ENCODE peak calls at places on chromosome 14, in eight cellular contexts. S is cardiac muscle cell, V is thoracic aorta, W is mucosa of descending colon, E is heart right ventricle, M is AG04449, A is esophagus squamous epithelium, Z is SK-N-SH. U is an unnamed sample.

GRCh38 chr14:36773136-36773540 is 111.5 kb downstream of the PAX9 start:
- DNase-seq in S (no peak), V (no peak), W (no peak), E (no peak), M (no peak), A (no peak), Z (no peak), U (no peak)

GRCh38 chr14:96095581-96096476 is 56.7 kb downstream of the C14orf132 start:
- DNase-seq in S (peak), V (no peak), W (peak), E (no peak), M (no peak), A (no peak), Z (peak), U (no peak)

GRCh38 chr14:94110552-94111181 is at the start of gene IFI27:
- DNase-seq in S (peak), V (no peak), W (peak), E (no peak), M (no peak), A (no peak), Z (no peak), U (no peak)

GRCh38 chr14:45811155-45811554 is 558.2 kb upstream of the MIS18BP1 start:
- DNase-seq in S (no peak), V (no peak), W (no peak), E (no peak), M (no peak), A (no peak), Z (no peak), U (no peak)

GRCh38 chr14:23435540-23436326 is at the start of gene MYH7:
- DNase-seq in S (no peak), V (no peak), W (no peak), E (peak), M (no peak), A (no peak), Z (no peak), U (peak)

GRCh38 chr14:58739674-58740073 is 101.9 kb downstream of the DACT1 start:
- DNase-seq in S (no peak), V (no peak), W (no peak), E (no peak), M (no peak), A (no peak), Z (no peak), U (no peak)

GRCh38 chr14:65281991-65282908 is 130.3 kb upstream of the FUT8 start:
- DNase-seq in S (peak), V (no peak), W (no peak), E (no peak), M (peak), A (no peak), Z (no peak), U (peak)

GRCh38 chr14:77111021-77111420 is 13.0 kb downstream of the CIPC start:
- DNase-seq in S (peak), V (no peak), W (no peak), E (no peak), M (no peak), A (no peak), Z (no peak), U (peak)

GRCh38 chr14:68793734-68794129 is 865 bp upstream of the ZFP36L1 start:
- DNase-seq in S (no peak), V (no peak), W (no peak), E (no peak), M (no peak), A (no peak), Z (no peak), U (no peak)

GRCh38 chr14:79997509-79998210 is 213.6 kb downstream of the DIO2 start:
- DNase-seq in S (no peak), V (no peak), W (no peak), E (no peak), M (no peak), A (no peak), Z (no peak), U (no peak)

GRCh38 chr14:61355892-61356325 is 34.5 kb downstream of the PRKCH start:
- DNase-seq in S (peak), V (no peak), W (no peak), E (peak), M (no peak), A (no peak), Z (no peak), U (peak)

DNA sequence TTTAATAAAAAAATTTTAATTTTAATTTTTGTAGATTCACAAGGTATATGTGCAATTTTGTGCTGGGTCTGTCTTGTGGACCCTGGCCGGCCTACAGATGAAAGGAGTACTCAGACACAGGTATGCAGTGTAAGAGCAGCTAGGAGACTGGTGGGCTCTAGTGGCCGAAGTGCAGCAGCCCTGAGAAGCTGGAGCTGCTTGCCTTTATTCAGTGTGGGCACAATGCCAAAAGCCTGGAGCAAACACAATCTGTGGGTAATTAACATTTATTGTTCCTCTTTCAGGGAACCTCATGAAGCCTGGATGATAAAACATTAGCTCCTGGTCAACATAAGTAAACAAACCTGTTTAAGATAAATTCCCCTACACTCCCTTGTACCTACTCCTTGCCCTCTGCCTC is 135.7 kb upstream of the SEL1L start:
- DNase-seq in S (no peak), V (no peak), W (peak), E (no peak), M (no peak), A (no peak), Z (no peak), U (no peak)
- TF ChIP-seq CTCF in S (no peak), V (no peak), W (no peak), E (no peak), M (no peak), A (no peak), Z (no peak), U (no peak)

GRCh38 chr14:52146504-52146903 is 77.6 kb upstream of the NID2 start:
- DNase-seq in S (no peak), V (no peak), W (no peak), E (no peak), M (no peak), A (no peak), Z (no peak), U (no peak)
- TF ChIP-seq CTCF in S (peak), V (no peak), W (no peak), E (peak), M (no peak), A (no peak), Z (peak), U (no peak)

DNA sequence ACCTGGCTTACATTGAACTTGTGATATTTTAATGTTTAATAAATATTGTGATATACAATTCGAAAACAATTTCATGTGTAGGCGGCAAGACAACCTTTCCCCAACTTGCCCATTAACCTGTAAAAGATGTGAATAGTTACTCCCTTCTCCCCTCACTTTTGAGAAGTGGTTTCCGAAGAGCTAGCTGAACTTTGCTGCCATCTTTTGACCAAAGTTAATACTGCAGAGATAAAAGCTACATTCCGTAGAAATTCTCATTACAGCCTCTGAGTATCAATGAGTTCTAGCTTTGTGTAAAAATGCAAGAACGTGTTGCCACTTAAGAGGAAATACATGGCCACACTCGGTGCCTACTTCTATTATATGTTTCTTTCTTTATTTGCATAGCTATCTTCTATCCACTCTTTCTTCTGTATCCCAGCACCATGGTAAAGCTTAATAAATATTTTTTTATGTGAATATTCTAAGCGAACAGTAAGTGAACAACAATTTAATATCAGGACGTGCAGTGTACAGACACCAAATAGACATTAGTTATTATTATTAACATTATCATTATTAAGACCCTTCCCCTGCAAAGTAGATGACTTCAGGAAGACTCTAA is 105.1 kb upstream of the TMEM260 start:
- DNase-seq in S (peak), V (no peak), W (peak), E (no peak), M (no peak), A (no peak), Z (peak), U (peak)
- TF ChIP-seq CTCF in S (peak), V (peak), W (peak), E (peak), M (peak), A (peak), Z (peak), U (peak)

GRCh38 chr14:91005716-91006115 is 54.7 kb downstream of the RPS6KA5 start:
- DNase-seq in S (no peak), V (no peak), W (no peak), E (no peak), M (no peak), A (no peak), Z (no peak), U (no peak)
- TF ChIP-seq CTCF in S (no peak), V (no peak), W (no peak), E (no peak), M (no peak), A (no peak), Z (no peak), U (no peak)

DNA sequence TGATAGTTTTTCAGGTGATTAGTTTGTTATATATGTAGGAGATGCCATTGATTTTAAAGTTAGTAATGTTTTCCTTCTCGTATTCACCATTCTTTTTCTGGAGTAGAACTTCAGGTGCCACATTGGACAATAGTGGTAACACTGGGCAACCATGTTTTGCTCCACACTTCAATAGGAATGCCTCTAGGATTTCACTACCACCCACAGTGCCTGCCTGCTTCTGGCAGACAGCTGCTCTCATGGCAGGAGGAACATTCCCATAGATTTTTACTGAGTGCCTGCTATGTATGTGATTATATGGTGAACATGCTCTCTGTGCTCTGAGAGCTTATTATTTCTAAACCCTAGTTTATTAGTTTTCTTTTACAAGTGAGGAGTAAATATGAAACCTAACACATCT is 53.7 kb downstream of the GCH1 start:
- DNase-seq in S (no peak), V (no peak), W (no peak), E (no peak), M (no peak), A (no peak), Z (no peak), U (no peak)
- TF ChIP-seq CTCF in S (no peak), V (no peak), W (no peak), E (no peak), M (no peak), A (no peak), Z (no peak), U (no peak)

DNA sequence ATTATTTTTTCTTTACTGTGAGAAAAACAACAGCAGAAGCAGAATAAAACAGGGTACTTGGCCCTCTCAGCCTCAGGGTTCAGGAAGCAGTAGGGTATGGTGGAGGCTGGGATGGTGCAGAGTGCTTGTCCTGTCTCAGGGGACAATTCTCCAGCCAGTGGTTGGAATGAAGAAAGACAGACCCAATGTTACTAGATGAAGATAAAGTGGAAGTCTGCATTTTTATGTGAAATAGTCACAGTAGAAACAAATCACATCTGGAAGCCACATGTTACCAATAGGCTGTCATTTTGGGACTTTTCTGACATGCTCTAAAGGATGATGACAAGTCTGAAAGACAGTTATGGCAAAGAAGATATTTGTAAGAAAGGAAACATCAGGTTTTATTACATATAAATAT is 32.3 kb downstream of the PROX2 start:
- DNase-seq in S (peak), V (no peak), W (no peak), E (no peak), M (no peak), A (no peak), Z (peak), U (no peak)
- TF ChIP-seq CTCF in S (no peak), V (no peak), W (no peak), E (no peak), M (peak), A (no peak), Z (peak), U (no peak)

DNA sequence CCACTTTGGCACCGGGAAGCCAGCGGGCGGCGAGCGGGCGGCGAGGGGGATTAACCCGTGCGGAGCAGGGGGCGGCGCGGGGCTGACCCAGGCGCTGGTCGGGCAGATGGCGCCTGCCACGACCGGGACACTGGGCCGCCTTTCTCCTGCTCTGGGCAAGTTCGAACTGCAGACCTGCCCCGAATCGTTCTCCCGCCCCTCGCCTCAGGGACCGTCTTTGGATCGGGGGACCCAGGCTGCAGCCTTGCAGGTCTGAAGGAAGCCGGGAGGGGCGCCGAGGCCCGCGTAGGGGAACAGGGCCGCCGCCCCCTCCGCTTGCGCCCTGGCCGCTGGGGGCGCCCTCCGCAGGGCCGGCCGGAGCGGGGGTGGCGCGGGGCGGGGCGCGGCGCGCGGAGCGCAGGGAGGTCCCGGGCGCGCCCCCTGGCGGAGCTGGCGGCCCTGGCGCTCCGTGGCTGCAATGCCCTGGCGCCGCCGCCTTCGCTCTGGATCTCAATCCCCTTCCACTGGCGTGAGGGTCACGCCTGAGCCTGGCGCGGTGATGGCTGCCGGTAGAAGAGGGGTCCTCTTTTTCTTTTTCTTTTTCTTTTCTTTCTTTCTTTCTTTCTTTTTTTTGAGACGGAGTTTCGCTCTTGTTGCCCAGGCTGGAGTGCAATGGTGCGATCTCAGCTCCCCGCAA is 447 bp upstream of the LTBP2 start:
- DNase-seq in S (peak), V (no peak), W (peak), E (peak), M (no peak), A (no peak), Z (peak), U (peak)
- TF ChIP-seq CTCF in S (peak), V (peak), W (peak), E (peak), M (peak), A (peak), Z (peak), U (peak)

GRCh38 chr14:103093856-103094405 is 594 bp upstream of the EXOC3L4 start:
- DNase-seq in S (no peak), V (no peak), W (no peak), E (peak), M (no peak), A (no peak), Z (no peak), U (no peak)

GRCh38 chr14:103089386-103090335 is 4.9 kb upstream of the EXOC3L4 start:
- DNase-seq in S (no peak), V (no peak), W (no peak), E (peak), M (no peak), A (no peak), Z (no peak), U (no peak)

GRCh38 chr14:103091041-103091882 is 3.3 kb upstream of the EXOC3L4 start:
- DNase-seq in S (peak), V (no peak), W (peak), E (peak), M (no peak), A (no peak), Z (peak), U (peak)

GRCh38 chr14:103090481-103091020 is 4.0 kb upstream of the EXOC3L4 start:
- DNase-seq in S (no peak), V (no peak), W (no peak), E (peak), M (no peak), A (no peak), Z (no peak), U (no peak)

GRCh38 chr14:103091883-103092222 is 2.7 kb upstream of the EXOC3L4 start:
- DNase-seq in S (no peak), V (no peak), W (no peak), E (no peak), M (no peak), A (no peak), Z (no peak), U (no peak)
- TF ChIP-seq CTCF in S (no peak), V (no peak), W (no peak), E (no peak), M (no peak), A (no peak), Z (no peak), U (no peak)

DNA sequence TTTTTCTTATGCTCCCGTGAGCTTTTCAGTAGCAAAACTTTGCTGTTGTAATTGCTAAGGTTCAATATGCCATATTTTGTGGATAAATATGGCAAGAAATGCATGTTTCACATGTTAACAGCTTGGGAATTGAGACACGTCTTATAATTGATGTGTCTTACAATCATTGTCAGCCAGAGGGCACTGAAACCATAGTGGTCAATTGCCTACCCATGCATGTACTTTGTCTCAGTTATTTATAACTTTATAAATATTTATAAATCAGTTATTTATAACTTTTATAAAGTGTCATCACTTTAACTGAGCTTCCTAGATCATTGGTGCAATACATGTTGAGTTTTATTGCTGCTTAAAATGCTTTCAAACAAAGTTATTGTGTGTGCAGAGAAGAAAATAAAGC is 82.0 kb downstream of the CATSPERB start:
- DNase-seq in S (peak), V (no peak), W (peak), E (no peak), M (no peak), A (no peak), Z (peak), U (peak)
- TF ChIP-seq CTCF in S (peak), V (peak), W (no peak), E (peak), M (peak), A (peak), Z (peak), U (peak)

GRCh38 chr14:104128981-104129380 is 9.4 kb upstream of the KIF26A start:
- DNase-seq in S (no peak), V (no peak), W (no peak), E (no peak), M (no peak), A (no peak), Z (no peak), U (no peak)

GRCh38 chr14:104132981-104133380 is 5.4 kb upstream of the KIF26A start:
- DNase-seq in S (no peak), V (no peak), W (no peak), E (peak), M (no peak), A (no peak), Z (peak), U (peak)

GRCh38 chr14:104131968-104132732 is 6.2 kb upstream of the KIF26A start:
- DNase-seq in S (no peak), V (no peak), W (no peak), E (no peak), M (no peak), A (no peak), Z (no peak), U (no peak)

GRCh38 chr14:104129556-104129955 is 8.8 kb upstream of the KIF26A start:
- DNase-seq in S (no peak), V (no peak), W (no peak), E (no peak), M (no peak), A (no peak), Z (no peak), U (no peak)

GRCh38 chr14:104130974-104131651 is 7.3 kb upstream of the KIF26A start:
- DNase-seq in S (peak), V (no peak), W (peak), E (peak), M (no peak), A (no peak), Z (peak), U (peak)
- TF ChIP-seq CTCF in S (peak), V (no peak), W (peak), E (peak), M (peak), A (peak), Z (peak), U (peak)

U was measured in endothelial cell.